ENCODE peak calls at places on chromosomes 4 and X, in seven cellular contexts. G is cardiac fibroblast; W is iris pigment epithelial cell; M is stimulated activated CD4-positive, alpha-beta T cell treated with anti-CD3 and anti-CD28 coated beads, Interleukin-12 subunit alpha, Interleukin-12 subunit beta, amount 100 ng/mL, for 4 hours; Y is NCI-H1092 treated with DMSO at 0.1 percent for 48 hours; Q is esophagus squamous epithelium; P is NCI-H524 treated with DMSO at 0.1 percent for 48 hours. R is an unnamed sample.

GRCh38 chr4:153326513-153326912 is 18.0 kb upstream of the MND1 start:
- DNase-seq in Q (no peak), M (no peak), W (peak), G (peak), P (no peak), Y (no peak), R (peak)

GRCh38 chrX:68455151-68455510 is 21.8 kb upstream of the OPHN1 start:
- DNase-seq in Y (no peak), Q (no peak), P (no peak), G (no peak), W (no peak), M (no peak), R (no peak)

GRCh38 chrX:16946971-16947562 is 609 bp downstream of the REPS2 start:
- DNase-seq in Q (no peak), Y (peak), M (no peak), P (no peak), W (no peak), G (no peak), R (peak)

GRCh38 chr4:1365271-1366178 is 18.5 kb downstream of the UVSSA start:
- DNase-seq in W (no peak), Q (no peak), P (no peak), Y (peak), M (no peak), G (no peak), R (no peak)

GRCh38 chr4:169252339-169253086 is 18.2 kb downstream of the SH3RF1 start:
- DNase-seq in G (peak), Q (no peak), M (no peak), P (no peak), Y (no peak), W (peak), R (no peak)

GRCh38 chrX:151985955-151986354 is 11.5 kb upstream of the GABRE start:
- DNase-seq in W (peak), M (no peak), P (no peak), Y (no peak), G (peak), Q (no peak), R (peak)

GRCh38 chr4:134251322-134251721 is 49.7 kb upstream of the PABPC4L start:
- DNase-seq in Y (no peak), Q (no peak), M (no peak), G (no peak), W (no peak), P (no peak), R (no peak)

GRCh38 chr4:183257808-183258207 is 62.3 kb downstream of the CLDN22 start:
- DNase-seq in M (no peak), Y (no peak), W (no peak), P (no peak), Q (no peak), G (no peak), R (no peak)

GRCh38 chrX:136525738-136526606 is 6.0 kb upstream of the VGLL1 start:
- DNase-seq in Q (no peak), G (peak), Y (peak), W (peak), P (no peak), M (no peak), R (peak)

GRCh38 chr4:41967392-41967791 is 14.2 kb upstream of the DCAF4L1 start:
- DNase-seq in Q (no peak), P (no peak), W (no peak), M (no peak), Y (no peak), G (no peak), R (no peak)

GRCh38 chr4:182805606-182806149 is 111.5 kb downstream of the DCTD start:
- DNase-seq in P (no peak), M (no peak), Y (no peak), G (no peak), W (no peak), Q (no peak), R (no peak)

GRCh38 chr4:42786350-42787070 is 106.0 kb upstream of the GRXCR1 start:
- DNase-seq in P (peak), G (no peak), Q (no peak), M (no peak), W (no peak), Y (peak), R (no peak)

GRCh38 chr4:168511780-168512467 is 15.1 kb downstream of the PALLD start:
- DNase-seq in P (no peak), M (peak), G (no peak), Y (no peak), Q (no peak), W (no peak), R (no peak)

GRCh38 chr4:32148120-32148666 is 1428.0 kb downstream of the PCDH7 start:
- DNase-seq in M (no peak), G (peak), Q (no peak), Y (no peak), P (no peak), W (peak), R (no peak)

GRCh38 chr4:134906404-134907023 is 704.9 kb upstream of the PABPC4L start:
- DNase-seq in M (no peak), Y (peak), Q (no peak), W (peak), P (no peak), G (peak), R (no peak)

GRCh38 chrX:31796624-31797023 is 724.8 kb upstream of the FTHL17 start:
- DNase-seq in P (no peak), Y (no peak), M (no peak), W (no peak), Q (no peak), G (no peak), R (no peak)

GRCh38 chr4:6889101-6889735 is 20.4 kb upstream of the TBC1D14 start:
- DNase-seq in W (no peak), Q (no peak), M (no peak), P (no peak), Y (no peak), G (no peak), R (no peak)

GRCh38 chrX:137236837-137237236 is 203.0 kb upstream of the GPR101 start:
- DNase-seq in Q (no peak), G (no peak), M (no peak), Y (no peak), W (no peak), P (no peak), R (no peak)

GRCh38 chr4:88738146-88738545 is 40.5 kb upstream of the NAP1L5 start:
- DNase-seq in M (no peak), G (no peak), W (no peak), Y (no peak), Q (no peak), P (no peak), R (no peak)

GRCh38 chrX:53435997-53436396 is 1.8 kb upstream of the HSD17B10 start:
- DNase-seq in Q (no peak), W (peak), Y (peak), M (peak), P (no peak), G (peak), R (peak)

GRCh38 chrX:119040432-119040831 is 32.4 kb upstream of the CT47C1 start:
- DNase-seq in G (no peak), Y (no peak), P (no peak), W (no peak), Q (no peak), M (no peak), R (peak)

GRCh38 chr4:101306225-101306624 is 41.1 kb downstream of the PPP3CA start:
- DNase-seq in P (no peak), G (no peak), Y (no peak), M (no peak), W (peak), Q (no peak), R (no peak)

GRCh38 chr4:122666527-122667245 is 45.8 kb upstream of the IL21 start:
- DNase-seq in W (peak), Q (no peak), G (peak), P (no peak), M (no peak), Y (no peak), R (peak)

GRCh38 chr4:78409612-78410202 is 141.9 kb upstream of the ANXA3 start:
- DNase-seq in G (no peak), M (no peak), W (no peak), Q (no peak), P (no peak), Y (no peak), R (no peak)

GRCh38 chr4:152255437-152255836 is 280.5 kb downstream of the FBXW7 start:
- DNase-seq in M (peak), Q (no peak), W (peak), P (no peak), Y (peak), G (peak), R (peak)

GRCh38 chr4:186159613-186160012 is 31.8 kb upstream of the CYP4V2 start:
- DNase-seq in M (no peak), P (no peak), G (no peak), W (no peak), Q (no peak), Y (no peak), R (no peak)

GRCh38 chr4:64584981-64585557 is 175.8 kb upstream of the TECRL start:
- DNase-seq in G (peak), Y (peak), Q (no peak), W (peak), M (no peak), P (no peak), R (peak)

GRCh38 chrX:93875621-93876282 is 201.7 kb downstream of the FAM133A start:
- DNase-seq in P (no peak), W (peak), Q (no peak), M (no peak), Y (no peak), G (no peak), R (no peak)

GRCh38 chr4:154560824-154561231 is 2.0 kb upstream of the FGB start:
- DNase-seq in P (no peak), M (no peak), Q (no peak), Y (no peak), G (peak), W (peak), R (peak)

GRCh38 chrX:16445166-16445752 is 204.7 kb upstream of the S100G start:
- DNase-seq in G (peak), W (peak), Y (peak), M (peak), P (no peak), Q (no peak), R (peak)

GRCh38 chrX:23332101-23332887 is 2.4 kb upstream of the PTCHD1 start:
- DNase-seq in M (no peak), Q (no peak), Y (peak), W (no peak), P (no peak), G (no peak), R (no peak)

GRCh38 chrX:8189096-8189830 is 18.2 kb upstream of the VCX2 start:
- DNase-seq in P (peak), W (no peak), M (no peak), Q (no peak), G (no peak), Y (no peak), R (no peak)

GRCh38 chr4:136754810-136755530 is 777.3 kb downstream of the PCDH18 start:
- DNase-seq in P (no peak), M (no peak), Y (no peak), G (no peak), Q (no peak), W (no peak), R (no peak)

GRCh38 chrX:149230689-149231088 is 274.4 kb downstream of the IDS start:
- DNase-seq in G (no peak), W (no peak), Q (no peak), P (no peak), M (no peak), Y (no peak), R (no peak)

R was measured in GM23248.